ENCODE peak calls at places on chromosomes 4 and X, in four cellular contexts. One of them, this sample, is unnamed. For H3K27me3, the result is how much of the 10 kb centered on the place peaks cover.

GRCh38 chr4:120132935-120133334 is 66.3 kb upstream of the MAD2L1 start:
- DNase-seq in heart left ventricle: no peak
- DNase-seq in breast epithelium: no peak
- DNase-seq in colonic mucosa: no peak
- DNase-seq in this sample: no peak

GRCh38 chr4:73707918-73708577 is 32.3 kb upstream of the CXCL8 start:
- DNase-seq in colonic mucosa: peak
- DNase-seq in breast epithelium: no peak
- DNase-seq in heart left ventricle: peak
- DNase-seq in this sample: peak

GRCh38 chrX:363621-364375 is 22.9 kb downstream of the PPP2R3B start:
- DNase-seq in breast epithelium: no peak
- DNase-seq in colonic mucosa: no peak
- DNase-seq in heart left ventricle: no peak
- DNase-seq in this sample: no peak

GRCh38 chr4:114479595-114479994 is 119.0 kb upstream of the UGT8 start:
- DNase-seq in heart left ventricle: no peak
- DNase-seq in colonic mucosa: no peak
- DNase-seq in breast epithelium: no peak
- DNase-seq in this sample: no peak

GRCh38 chrX:68647156-68647957 is at the start of gene STARD8:
- DNase-seq in colonic mucosa: no peak
- DNase-seq in breast epithelium: no peak
- DNase-seq in heart left ventricle: peak
- DNase-seq in this sample: peak

GRCh38 chr4:177673980-177674504 is 231.8 kb upstream of the AGA start:
- DNase-seq in heart left ventricle: no peak
- DNase-seq in breast epithelium: no peak
- DNase-seq in colonic mucosa: no peak
- DNase-seq in this sample: no peak

GRCh38 chr4:92455956-92456355 is 152.2 kb downstream of the GRID2 start:
- DNase-seq in colonic mucosa: no peak
- DNase-seq in breast epithelium: no peak
- DNase-seq in heart left ventricle: no peak
- DNase-seq in this sample: no peak

GRCh38 chr4:7189475-7190277 is 2.7 kb upstream of the SORCS2 start:
- DNase-seq in heart left ventricle: no peak
- DNase-seq in breast epithelium: no peak
- DNase-seq in colonic mucosa: no peak
- DNase-seq in this sample: no peak

GRCh38 chr4:182578402-182578801 is 335.2 kb downstream of the TENM3 start:
- DNase-seq in breast epithelium: no peak
- DNase-seq in colonic mucosa: no peak
- DNase-seq in heart left ventricle: no peak
- DNase-seq in this sample: no peak

GRCh38 chr4:25667931-25668557 is 12.4 kb downstream of the SLC34A2 start:
- DNase-seq in heart left ventricle: no peak
- DNase-seq in colonic mucosa: peak
- DNase-seq in breast epithelium: no peak
- DNase-seq in this sample: no peak

GRCh38 chr4:115090483-115091075 is 22.8 kb downstream of the NDST4 start:
- DNase-seq in breast epithelium: no peak
- DNase-seq in colonic mucosa: no peak
- DNase-seq in heart left ventricle: no peak
- DNase-seq in this sample: no peak

GRCh38 chr4:109303141-109303499 is 662 bp upstream of the COL25A1 start:
- DNase-seq in colonic mucosa: no peak
- DNase-seq in heart left ventricle: no peak
- DNase-seq in breast epithelium: no peak
- DNase-seq in this sample: no peak

GRCh38 chrX:7132335-7133035 is 15.0 kb upstream of the STS start:
- DNase-seq in colonic mucosa: peak
- DNase-seq in heart left ventricle: peak
- DNase-seq in breast epithelium: peak
- DNase-seq in this sample: no peak

GRCh38 chrX:6729581-6729980 is 194.7 kb upstream of the VCX3A start:
- DNase-seq in breast epithelium: no peak
- DNase-seq in heart left ventricle: no peak
- DNase-seq in colonic mucosa: no peak
- DNase-seq in this sample: no peak

GRCh38 chrX:107507093-107507743 is 57.8 kb downstream of the FRMPD3 start:
- DNase-seq in breast epithelium: no peak
- DNase-seq in colonic mucosa: no peak
- DNase-seq in heart left ventricle: no peak
- DNase-seq in this sample: no peak
- H3K27me3 ChIP-seq in breast epithelium: under half
- H3K27me3 ChIP-seq in colonic mucosa: under half
- H3K27me3 ChIP-seq in heart left ventricle: under half
- H3K27me3 ChIP-seq in this sample: half or more

GRCh38 chrX:98111684-98112083 is 1228.0 kb downstream of the RPA4 start:
- DNase-seq in breast epithelium: no peak
- DNase-seq in colonic mucosa: no peak
- DNase-seq in heart left ventricle: no peak
- DNase-seq in this sample: no peak
- H3K27me3 ChIP-seq in breast epithelium: under half
- H3K27me3 ChIP-seq in colonic mucosa: under half
- H3K27me3 ChIP-seq in heart left ventricle: under half
- H3K27me3 ChIP-seq in this sample: under half

GRCh38 chr4:4228356-4228668 is 1.6 kb upstream of the OTOP1 start:
- DNase-seq in heart left ventricle: no peak
- DNase-seq in colonic mucosa: no peak
- DNase-seq in breast epithelium: no peak
- DNase-seq in this sample: no peak

GRCh38 chr4:4227510-4228355 is 1.0 kb upstream of the OTOP1 start:
- DNase-seq in heart left ventricle: no peak
- DNase-seq in colonic mucosa: no peak
- DNase-seq in breast epithelium: no peak
- DNase-seq in this sample: no peak

GRCh38 chr4:4225915-4226605 is 669 bp downstream of the OTOP1 start:
- DNase-seq in colonic mucosa: no peak
- DNase-seq in breast epithelium: no peak
- DNase-seq in heart left ventricle: no peak
- DNase-seq in this sample: no peak

GRCh38 chr4:4226606-4227438 is at the start of gene OTOP1:
- DNase-seq in heart left ventricle: no peak
- DNase-seq in breast epithelium: no peak
- DNase-seq in colonic mucosa: no peak
- DNase-seq in this sample: no peak
- H3K27me3 ChIP-seq in heart left ventricle: under half
- H3K27me3 ChIP-seq in breast epithelium: under half
- H3K27me3 ChIP-seq in colonic mucosa: under half
- H3K27me3 ChIP-seq in this sample: half or more

GRCh38 chrX:112270991-112271390 is 188.4 kb upstream of the TRPC5 start:
- DNase-seq in breast epithelium: no peak
- DNase-seq in colonic mucosa: no peak
- DNase-seq in heart left ventricle: no peak
- DNase-seq in this sample: no peak
- H3K27me3 ChIP-seq in breast epithelium: under half
- H3K27me3 ChIP-seq in colonic mucosa: under half
- H3K27me3 ChIP-seq in heart left ventricle: under half
- H3K27me3 ChIP-seq in this sample: under half

DNA sequence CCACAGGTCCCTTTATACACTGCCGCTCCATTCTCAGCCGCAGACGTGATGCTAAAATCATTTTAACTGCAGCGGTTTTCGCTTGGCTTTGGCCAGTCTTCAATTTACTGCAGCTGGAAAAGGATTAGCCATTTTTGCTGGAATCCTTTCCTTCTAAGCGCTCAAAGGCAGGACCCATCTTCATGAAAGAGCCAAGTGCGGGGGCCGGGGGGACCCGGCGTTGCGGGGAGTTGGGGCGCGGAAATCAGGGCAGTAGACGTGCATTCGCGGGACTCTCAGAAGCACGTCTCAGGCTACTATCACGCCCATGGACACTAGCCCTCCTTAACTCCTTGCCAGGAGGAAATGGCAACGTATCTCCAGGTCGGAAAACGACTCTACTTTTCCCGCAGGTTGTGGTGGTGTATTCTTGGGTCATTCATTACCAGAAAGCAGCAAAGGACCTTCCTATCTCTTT is 1.7 kb upstream of the PCDH10 start:
- DNase-seq in heart left ventricle: no peak
- DNase-seq in colonic mucosa: no peak
- DNase-seq in breast epithelium: no peak
- DNase-seq in this sample: no peak
- H3K27me3 ChIP-seq in heart left ventricle: under half
- H3K27me3 ChIP-seq in colonic mucosa: under half
- H3K27me3 ChIP-seq in breast epithelium: under half
- H3K27me3 ChIP-seq in this sample: half or more

GRCh38 chr4:1543976-1544375 is 137.7 kb upstream of the NKX1-1 start:
- DNase-seq in colonic mucosa: no peak
- DNase-seq in breast epithelium: no peak
- DNase-seq in heart left ventricle: no peak
- DNase-seq in this sample: no peak

GRCh38 chr4:1541449-1542225 is 135.4 kb upstream of the NKX1-1 start:
- DNase-seq in breast epithelium: no peak
- DNase-seq in colonic mucosa: no peak
- DNase-seq in heart left ventricle: peak
- DNase-seq in this sample: no peak

GRCh38 chr4:1543561-1543960 is 137.3 kb upstream of the NKX1-1 start:
- DNase-seq in heart left ventricle: peak
- DNase-seq in breast epithelium: no peak
- DNase-seq in colonic mucosa: no peak
- DNase-seq in this sample: no peak

GRCh38 chr4:1542226-1542490 is 135.9 kb upstream of the NKX1-1 start:
- DNase-seq in breast epithelium: no peak
- DNase-seq in colonic mucosa: no peak
- DNase-seq in heart left ventricle: peak
- DNase-seq in this sample: no peak

DNA sequence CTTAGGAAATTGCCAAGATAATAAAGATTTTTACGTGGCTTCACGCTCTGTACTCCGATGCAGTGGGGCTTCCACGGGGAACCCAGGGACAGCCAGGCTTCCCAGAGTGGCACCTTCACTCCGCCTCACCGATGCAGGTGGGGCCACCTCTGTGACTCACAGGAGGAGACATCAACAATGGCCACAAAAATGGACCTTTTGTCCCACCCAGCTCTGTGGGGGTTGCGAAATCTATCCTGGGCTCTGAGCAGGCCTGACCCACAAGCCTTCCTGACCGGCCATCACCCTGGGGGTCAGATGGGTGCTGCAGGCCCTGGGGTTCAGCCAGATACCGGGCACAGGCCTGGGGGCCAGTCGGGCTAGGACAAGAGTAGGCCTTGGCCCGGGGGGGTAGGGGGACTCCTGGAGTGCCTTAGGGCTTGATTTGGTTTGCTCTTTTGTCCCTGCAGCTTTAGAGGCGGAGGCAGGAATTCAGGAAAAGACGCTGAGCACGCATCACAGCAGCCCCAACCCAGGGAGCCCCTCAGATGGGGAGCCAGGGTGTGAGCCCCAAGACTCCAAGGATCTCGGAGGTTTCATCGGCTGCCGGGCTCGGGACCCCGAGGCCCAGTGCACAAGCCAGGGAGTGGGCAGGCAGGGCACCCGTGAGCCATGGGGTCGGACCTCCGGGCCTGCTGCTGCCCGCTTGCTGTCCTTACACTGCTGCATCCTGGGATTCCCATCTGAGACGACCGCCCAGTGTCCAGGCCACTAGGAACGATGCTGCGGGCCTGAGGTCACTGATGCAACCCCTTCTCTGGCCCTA is 136.5 kb upstream of the NKX1-1 start:
- DNase-seq in breast epithelium: no peak
- DNase-seq in colonic mucosa: no peak
- DNase-seq in heart left ventricle: peak
- DNase-seq in this sample: no peak
- H3K27me3 ChIP-seq in breast epithelium: under half
- H3K27me3 ChIP-seq in colonic mucosa: under half
- H3K27me3 ChIP-seq in heart left ventricle: under half
- H3K27me3 ChIP-seq in this sample: under half

GRCh38 chr4:1862961-1863296 is 7.0 kb upstream of the LETM1 start:
- DNase-seq in colonic mucosa: no peak
- DNase-seq in heart left ventricle: no peak
- DNase-seq in breast epithelium: no peak
- DNase-seq in this sample: no peak
- H3K27me3 ChIP-seq in colonic mucosa: under half
- H3K27me3 ChIP-seq in heart left ventricle: under half
- H3K27me3 ChIP-seq in breast epithelium: under half
- H3K27me3 ChIP-seq in this sample: half or more

GRCh38 chrX:10441464-10441863 is 178.9 kb downstream of the MID1 start:
- DNase-seq in heart left ventricle: no peak
- DNase-seq in colonic mucosa: no peak
- DNase-seq in breast epithelium: no peak
- DNase-seq in this sample: no peak
- H3K27me3 ChIP-seq in heart left ventricle: under half
- H3K27me3 ChIP-seq in colonic mucosa: under half
- H3K27me3 ChIP-seq in breast epithelium: under half
- H3K27me3 ChIP-seq in this sample: under half

DNA sequence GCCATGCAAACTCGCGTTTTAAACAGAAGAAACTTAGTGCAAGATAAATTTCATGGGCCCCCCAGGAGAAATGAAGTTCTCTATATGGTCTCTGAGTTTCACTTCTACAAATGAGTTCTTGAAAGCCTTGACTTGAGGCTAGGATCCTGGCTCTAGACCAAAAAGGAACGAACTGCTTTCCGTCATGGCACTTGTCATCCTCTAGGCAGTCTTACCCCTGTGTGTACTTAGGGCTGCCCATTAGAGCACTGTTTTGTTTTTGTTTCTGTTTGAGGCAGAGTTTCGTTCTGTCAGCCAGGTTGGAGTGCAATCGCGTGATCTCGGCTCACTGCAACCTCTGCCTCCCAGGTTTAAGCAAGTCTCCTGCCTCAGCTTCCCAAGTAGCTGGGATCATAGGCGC is 29.0 kb downstream of the RNF4 start:
- DNase-seq in heart left ventricle: no peak
- DNase-seq in colonic mucosa: no peak
- DNase-seq in breast epithelium: no peak
- DNase-seq in this sample: no peak
- H3K27me3 ChIP-seq in heart left ventricle: under half
- H3K27me3 ChIP-seq in colonic mucosa: under half
- H3K27me3 ChIP-seq in breast epithelium: under half
- H3K27me3 ChIP-seq in this sample: under half